ENCODE peak calls at places on chromosomes 1 and 21, in nine cellular contexts. One of them, this sample, is unnamed.

GRCh38 chr1:108082006-108082405 is 117.0 kb upstream of the VAV3 start:
- DNase-seq in naive thymus-derived CD4-positive, alpha-beta T cell: no peak
- DNase-seq in right lobe of liver: no peak
- DNase-seq in body of pancreas: no peak
- DNase-seq in CD4-positive, CD25-positive, alpha-beta regulatory T cell: no peak
- DNase-seq in GM23248: peak; percentile 45
- DNase-seq in RWPE2: no peak
- DNase-seq in gastrocnemius medialis: peak; percentile 57
- DNase-seq in effector memory CD4-positive, alpha-beta T cell: no peak
- DNase-seq in this sample: no peak

GRCh38 chr1:153573351-153573750 is 7.7 kb upstream of the S100A2 start:
- DNase-seq in RWPE2: no peak
- DNase-seq in GM23248: no peak
- DNase-seq in gastrocnemius medialis: no peak
- DNase-seq in right lobe of liver: no peak
- DNase-seq in CD4-positive, CD25-positive, alpha-beta regulatory T cell: no peak
- DNase-seq in body of pancreas: no peak
- DNase-seq in naive thymus-derived CD4-positive, alpha-beta T cell: no peak
- DNase-seq in effector memory CD4-positive, alpha-beta T cell: no peak
- DNase-seq in this sample: no peak

GRCh38 chr1:223046011-223046410 is 97.0 kb downstream of the TLR5 start:
- DNase-seq in gastrocnemius medialis: no peak
- DNase-seq in effector memory CD4-positive, alpha-beta T cell: no peak
- DNase-seq in GM23248: no peak
- DNase-seq in body of pancreas: no peak
- DNase-seq in RWPE2: no peak
- DNase-seq in naive thymus-derived CD4-positive, alpha-beta T cell: no peak
- DNase-seq in right lobe of liver: no peak
- DNase-seq in CD4-positive, CD25-positive, alpha-beta regulatory T cell: no peak
- DNase-seq in this sample: no peak

GRCh38 chr1:7899741-7900140 is 40.9 kb downstream of the TNFRSF9 start:
- DNase-seq in GM23248: peak; percentile 33
- DNase-seq in naive thymus-derived CD4-positive, alpha-beta T cell: no peak
- DNase-seq in CD4-positive, CD25-positive, alpha-beta regulatory T cell: no peak
- DNase-seq in body of pancreas: no peak
- DNase-seq in effector memory CD4-positive, alpha-beta T cell: no peak
- DNase-seq in right lobe of liver: no peak
- DNase-seq in RWPE2: no peak
- DNase-seq in gastrocnemius medialis: no peak
- DNase-seq in this sample: no peak

GRCh38 chr1:5936621-5937372 is 55.4 kb downstream of the NPHP4 start:
- DNase-seq in naive thymus-derived CD4-positive, alpha-beta T cell: no peak
- DNase-seq in right lobe of liver: no peak
- DNase-seq in GM23248: no peak
- DNase-seq in RWPE2: no peak
- DNase-seq in CD4-positive, CD25-positive, alpha-beta regulatory T cell: no peak
- DNase-seq in body of pancreas: no peak
- DNase-seq in gastrocnemius medialis: no peak
- DNase-seq in effector memory CD4-positive, alpha-beta T cell: no peak
- DNase-seq in this sample: no peak

GRCh38 chr21:26546698-26547097 is 26.4 kb downstream of the CYYR1 start:
- DNase-seq in GM23248: no peak
- DNase-seq in RWPE2: no peak
- DNase-seq in body of pancreas: peak; percentile 37
- DNase-seq in CD4-positive, CD25-positive, alpha-beta regulatory T cell: no peak
- DNase-seq in effector memory CD4-positive, alpha-beta T cell: no peak
- DNase-seq in gastrocnemius medialis: peak; percentile 11
- DNase-seq in naive thymus-derived CD4-positive, alpha-beta T cell: no peak
- DNase-seq in right lobe of liver: peak; percentile 21
- DNase-seq in this sample: no peak

GRCh38 chr21:29436143-29436542 is 137.4 kb downstream of the BACH1 start:
- DNase-seq in gastrocnemius medialis: no peak
- DNase-seq in right lobe of liver: no peak
- DNase-seq in naive thymus-derived CD4-positive, alpha-beta T cell: peak; percentile 39
- DNase-seq in RWPE2: no peak
- DNase-seq in GM23248: no peak
- DNase-seq in CD4-positive, CD25-positive, alpha-beta regulatory T cell: peak; percentile 81
- DNase-seq in body of pancreas: no peak
- DNase-seq in effector memory CD4-positive, alpha-beta T cell: peak; percentile 2
- DNase-seq in this sample: no peak

GRCh38 chr1:18557621-18558465 is 72.8 kb upstream of the PAX7 start:
- DNase-seq in naive thymus-derived CD4-positive, alpha-beta T cell: no peak
- DNase-seq in CD4-positive, CD25-positive, alpha-beta regulatory T cell: peak; percentile 15
- DNase-seq in RWPE2: no peak
- DNase-seq in gastrocnemius medialis: no peak
- DNase-seq in body of pancreas: peak; percentile 63
- DNase-seq in right lobe of liver: no peak
- DNase-seq in GM23248: peak; percentile 40
- DNase-seq in effector memory CD4-positive, alpha-beta T cell: no peak
- DNase-seq in this sample: no peak

GRCh38 chr1:158509471-158510161 is 37.6 kb downstream of the OR10R2 start:
- DNase-seq in RWPE2: no peak
- DNase-seq in effector memory CD4-positive, alpha-beta T cell: no peak
- DNase-seq in naive thymus-derived CD4-positive, alpha-beta T cell: no peak
- DNase-seq in body of pancreas: no peak
- DNase-seq in gastrocnemius medialis: no peak
- DNase-seq in CD4-positive, CD25-positive, alpha-beta regulatory T cell: no peak
- DNase-seq in GM23248: peak; percentile 4
- DNase-seq in right lobe of liver: no peak
- DNase-seq in this sample: no peak

GRCh38 chr1:61043010-61043820 is 39.1 kb upstream of the NFIA start:
- DNase-seq in naive thymus-derived CD4-positive, alpha-beta T cell: peak; percentile 62
- DNase-seq in effector memory CD4-positive, alpha-beta T cell: peak; percentile 47
- DNase-seq in gastrocnemius medialis: peak; percentile 84
- DNase-seq in right lobe of liver: peak; percentile 92
- DNase-seq in RWPE2: peak; percentile 79
- DNase-seq in body of pancreas: peak; percentile 87
- DNase-seq in GM23248: peak; percentile 85
- DNase-seq in CD4-positive, CD25-positive, alpha-beta regulatory T cell: peak; percentile 77
- DNase-seq in this sample: peak; percentile 94

GRCh38 chr21:33116669-33117267 is 46.8 kb downstream of the OLIG1 start:
- DNase-seq in naive thymus-derived CD4-positive, alpha-beta T cell: no peak
- DNase-seq in GM23248: no peak
- DNase-seq in RWPE2: no peak
- DNase-seq in effector memory CD4-positive, alpha-beta T cell: no peak
- DNase-seq in right lobe of liver: no peak
- DNase-seq in CD4-positive, CD25-positive, alpha-beta regulatory T cell: no peak
- DNase-seq in body of pancreas: no peak
- DNase-seq in gastrocnemius medialis: no peak
- DNase-seq in this sample: no peak

GRCh38 chr1:88983791-88984552 is 8.5 kb downstream of the KYAT3 start:
- DNase-seq in GM23248: peak; percentile 71
- DNase-seq in right lobe of liver: no peak
- DNase-seq in CD4-positive, CD25-positive, alpha-beta regulatory T cell: peak; percentile 73
- DNase-seq in gastrocnemius medialis: no peak
- DNase-seq in effector memory CD4-positive, alpha-beta T cell: peak; percentile 15
- DNase-seq in RWPE2: no peak
- DNase-seq in naive thymus-derived CD4-positive, alpha-beta T cell: peak; percentile 52
- DNase-seq in body of pancreas: peak; percentile 12
- DNase-seq in this sample: no peak

GRCh38 chr1:97721221-97721620 is 199.6 kb downstream of the DPYD start:
- DNase-seq in naive thymus-derived CD4-positive, alpha-beta T cell: no peak
- DNase-seq in gastrocnemius medialis: no peak
- DNase-seq in GM23248: no peak
- DNase-seq in CD4-positive, CD25-positive, alpha-beta regulatory T cell: no peak
- DNase-seq in body of pancreas: no peak
- DNase-seq in RWPE2: no peak
- DNase-seq in right lobe of liver: no peak
- DNase-seq in effector memory CD4-positive, alpha-beta T cell: no peak
- DNase-seq in this sample: no peak

GRCh38 chr1:192576190-192577144 is 894 bp downstream of the RGS1 start:
- DNase-seq in right lobe of liver: no peak
- DNase-seq in RWPE2: no peak
- DNase-seq in effector memory CD4-positive, alpha-beta T cell: no peak
- DNase-seq in body of pancreas: no peak
- DNase-seq in naive thymus-derived CD4-positive, alpha-beta T cell: no peak
- DNase-seq in gastrocnemius medialis: no peak
- DNase-seq in CD4-positive, CD25-positive, alpha-beta regulatory T cell: no peak
- DNase-seq in GM23248: no peak
- DNase-seq in this sample: no peak
- H3K4me1 ChIP-seq in right lobe of liver: no peaks in the 10 kb centered on the region
- H3K4me1 ChIP-seq in RWPE2: no peaks in the 10 kb centered on the region
- H3K4me1 ChIP-seq in effector memory CD4-positive, alpha-beta T cell: peaks cover 29% of the 10 kb centered on the region
- H3K4me1 ChIP-seq in body of pancreas: peaks cover 6% of the 10 kb centered on the region
- H3K4me1 ChIP-seq in naive thymus-derived CD4-positive, alpha-beta T cell: peaks cover 25% of the 10 kb centered on the region
- H3K4me1 ChIP-seq in gastrocnemius medialis: no peaks in the 10 kb centered on the region
- H3K4me1 ChIP-seq in CD4-positive, CD25-positive, alpha-beta regulatory T cell: peaks cover 70% of the 10 kb centered on the region
- H3K4me1 ChIP-seq in GM23248: peaks cover 10% of the 10 kb centered on the region
- H3K4me1 ChIP-seq in this sample: no peaks in the 10 kb centered on the region

DNA sequence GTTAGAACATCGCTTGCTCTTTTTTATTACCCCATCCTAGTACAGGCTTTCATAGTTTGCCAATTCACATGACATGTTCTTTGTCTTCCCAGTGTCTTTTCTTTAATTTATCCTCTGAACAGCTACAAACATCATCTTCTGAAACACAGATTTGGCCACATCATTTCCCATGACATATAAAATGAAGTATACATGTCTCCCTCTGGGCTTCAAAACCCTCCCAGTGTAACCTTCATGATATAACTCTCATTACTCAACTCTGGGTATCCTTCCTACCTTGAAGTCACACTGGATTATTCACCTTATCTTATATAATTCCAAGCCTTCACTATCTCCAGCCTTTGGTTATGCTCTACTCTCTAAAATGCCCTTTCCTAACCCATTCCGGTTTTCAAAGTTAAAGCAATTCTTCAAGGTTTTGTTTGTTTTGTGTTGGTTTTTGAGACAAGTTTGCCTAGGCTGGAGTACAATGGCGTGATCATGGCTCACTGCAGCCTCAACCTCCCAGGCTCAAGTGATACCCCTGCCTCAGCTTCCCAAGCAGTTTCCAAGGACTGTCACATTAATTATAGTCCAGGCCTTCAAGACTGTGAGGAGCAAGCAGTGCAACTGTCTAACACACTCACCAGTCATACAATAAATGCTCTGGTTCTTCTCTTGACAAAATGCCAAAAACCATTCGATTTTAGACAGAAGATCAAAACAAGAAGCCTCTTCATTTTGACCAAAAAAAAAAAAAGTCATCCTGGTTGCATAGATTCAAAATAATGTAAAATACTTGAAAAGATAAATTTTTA is 5.8 kb downstream of the RGS1 start:
- DNase-seq in CD4-positive, CD25-positive, alpha-beta regulatory T cell: peak; percentile 12
- DNase-seq in right lobe of liver: no peak
- DNase-seq in RWPE2: no peak
- DNase-seq in GM23248: no peak
- DNase-seq in effector memory CD4-positive, alpha-beta T cell: no peak
- DNase-seq in body of pancreas: no peak
- DNase-seq in naive thymus-derived CD4-positive, alpha-beta T cell: no peak
- DNase-seq in gastrocnemius medialis: no peak
- DNase-seq in this sample: no peak
- H3K4me1 ChIP-seq in CD4-positive, CD25-positive, alpha-beta regulatory T cell: peaks cover 31% of the 10 kb centered on the region
- H3K4me1 ChIP-seq in right lobe of liver: no peaks in the 10 kb centered on the region
- H3K4me1 ChIP-seq in RWPE2: no peaks in the 10 kb centered on the region
- H3K4me1 ChIP-seq in GM23248: peaks cover 10% of the 10 kb centered on the region
- H3K4me1 ChIP-seq in effector memory CD4-positive, alpha-beta T cell: peaks cover 6% of the 10 kb centered on the region
- H3K4me1 ChIP-seq in body of pancreas: no peaks in the 10 kb centered on the region
- H3K4me1 ChIP-seq in naive thymus-derived CD4-positive, alpha-beta T cell: peaks cover 7% of the 10 kb centered on the region
- H3K4me1 ChIP-seq in gastrocnemius medialis: no peaks in the 10 kb centered on the region
- H3K4me1 ChIP-seq in this sample: no peaks in the 10 kb centered on the region

GRCh38 chr1:155125511-155125945 is 2.1 kb upstream of the EFNA1 start:
- DNase-seq in naive thymus-derived CD4-positive, alpha-beta T cell: no peak
- DNase-seq in effector memory CD4-positive, alpha-beta T cell: no peak
- DNase-seq in CD4-positive, CD25-positive, alpha-beta regulatory T cell: no peak
- DNase-seq in RWPE2: peak; percentile 87
- DNase-seq in GM23248: no peak
- DNase-seq in body of pancreas: no peak
- DNase-seq in gastrocnemius medialis: no peak
- DNase-seq in right lobe of liver: peak; percentile 68
- DNase-seq in this sample: no peak
- H3K4me1 ChIP-seq in naive thymus-derived CD4-positive, alpha-beta T cell: peaks cover 26% of the 10 kb centered on the region
- H3K4me1 ChIP-seq in effector memory CD4-positive, alpha-beta T cell: peaks cover 36% of the 10 kb centered on the region
- H3K4me1 ChIP-seq in CD4-positive, CD25-positive, alpha-beta regulatory T cell: peaks cover 35% of the 10 kb centered on the region
- H3K4me1 ChIP-seq in RWPE2: peaks cover 38% of the 10 kb centered on the region
- H3K4me1 ChIP-seq in GM23248: peaks cover 10% of the 10 kb centered on the region
- H3K4me1 ChIP-seq in body of pancreas: peaks cover 41% of the 10 kb centered on the region
- H3K4me1 ChIP-seq in gastrocnemius medialis: peaks cover 1% of the 10 kb centered on the region
- H3K4me1 ChIP-seq in right lobe of liver: no peaks in the 10 kb centered on the region
- H3K4me1 ChIP-seq in this sample: peaks cover 20% of the 10 kb centered on the region

GRCh38 chr21:37407719-37408455 is 41.3 kb downstream of the DYRK1A start:
- DNase-seq in GM23248: peak; percentile 69
- DNase-seq in RWPE2: no peak
- DNase-seq in effector memory CD4-positive, alpha-beta T cell: no peak
- DNase-seq in body of pancreas: no peak
- DNase-seq in right lobe of liver: no peak
- DNase-seq in gastrocnemius medialis: no peak
- DNase-seq in naive thymus-derived CD4-positive, alpha-beta T cell: no peak
- DNase-seq in CD4-positive, CD25-positive, alpha-beta regulatory T cell: no peak
- DNase-seq in this sample: no peak

GRCh38 chr21:37402251-37402867 is 35.8 kb downstream of the DYRK1A start:
- DNase-seq in CD4-positive, CD25-positive, alpha-beta regulatory T cell: no peak
- DNase-seq in right lobe of liver: no peak
- DNase-seq in effector memory CD4-positive, alpha-beta T cell: no peak
- DNase-seq in gastrocnemius medialis: no peak
- DNase-seq in naive thymus-derived CD4-positive, alpha-beta T cell: no peak
- DNase-seq in GM23248: no peak
- DNase-seq in body of pancreas: no peak
- DNase-seq in RWPE2: no peak
- DNase-seq in this sample: no peak

GRCh38 chr21:37408464-37409193 is 42.1 kb downstream of the DYRK1A start:
- DNase-seq in CD4-positive, CD25-positive, alpha-beta regulatory T cell: no peak
- DNase-seq in naive thymus-derived CD4-positive, alpha-beta T cell: no peak
- DNase-seq in effector memory CD4-positive, alpha-beta T cell: no peak
- DNase-seq in right lobe of liver: no peak
- DNase-seq in gastrocnemius medialis: no peak
- DNase-seq in body of pancreas: no peak
- DNase-seq in RWPE2: no peak
- DNase-seq in GM23248: peak; percentile 52
- DNase-seq in this sample: no peak

GRCh38 chr21:37410639-37411038 is 44.1 kb downstream of the DYRK1A start:
- DNase-seq in RWPE2: no peak
- DNase-seq in body of pancreas: no peak
- DNase-seq in right lobe of liver: no peak
- DNase-seq in CD4-positive, CD25-positive, alpha-beta regulatory T cell: no peak
- DNase-seq in gastrocnemius medialis: no peak
- DNase-seq in effector memory CD4-positive, alpha-beta T cell: no peak
- DNase-seq in naive thymus-derived CD4-positive, alpha-beta T cell: no peak
- DNase-seq in GM23248: no peak
- DNase-seq in this sample: no peak

GRCh38 chr21:37405629-37406028 is 39.1 kb downstream of the DYRK1A start:
- DNase-seq in effector memory CD4-positive, alpha-beta T cell: no peak
- DNase-seq in naive thymus-derived CD4-positive, alpha-beta T cell: no peak
- DNase-seq in GM23248: no peak
- DNase-seq in gastrocnemius medialis: no peak
- DNase-seq in right lobe of liver: no peak
- DNase-seq in CD4-positive, CD25-positive, alpha-beta regulatory T cell: no peak
- DNase-seq in RWPE2: no peak
- DNase-seq in body of pancreas: no peak
- DNase-seq in this sample: no peak
- H3K4me1 ChIP-seq in effector memory CD4-positive, alpha-beta T cell: peaks cover 36% of the 10 kb centered on the region
- H3K4me1 ChIP-seq in naive thymus-derived CD4-positive, alpha-beta T cell: peaks cover 53% of the 10 kb centered on the region
- H3K4me1 ChIP-seq in GM23248: peaks cover 28% of the 10 kb centered on the region
- H3K4me1 ChIP-seq in gastrocnemius medialis: peaks cover 67% of the 10 kb centered on the region
- H3K4me1 ChIP-seq in right lobe of liver: no peaks in the 10 kb centered on the region
- H3K4me1 ChIP-seq in CD4-positive, CD25-positive, alpha-beta regulatory T cell: peaks cover 56% of the 10 kb centered on the region
- H3K4me1 ChIP-seq in RWPE2: peaks cover 4% of the 10 kb centered on the region
- H3K4me1 ChIP-seq in body of pancreas: peaks cover 39% of the 10 kb centered on the region
- H3K4me1 ChIP-seq in this sample: peaks cover 20% of the 10 kb centered on the region